ENCODE peak calls at places on chromosomes 11 and 22, in nine cellular contexts. K, V, N, H, Z, D, C, A and E are unnamed samples.

GRCh38 chr11:95984035-95984434 is 60.1 kb upstream of the MTMR2 start:
- DNase-seq in A (no peak), Z (no peak), N (no peak), D (no peak), H (no peak), C (no peak), K (no peak), V (no peak), E (no peak)

GRCh38 chr11:34656062-34656720 is 35.3 kb downstream of the EHF start:
- DNase-seq in K (no peak), V (no peak), A (no peak), Z (peak), C (no peak), H (no peak), N (peak), D (no peak), E (no peak)

GRCh38 chr22:17842386-17842785 is 68.1 kb upstream of the BID start:
- DNase-seq in C (no peak), N (no peak), K (peak), A (no peak), Z (no peak), D (no peak), V (peak), H (no peak), E (no peak)

GRCh38 chr11:12893787-12894672 is 115.1 kb upstream of the RASSF10 start:
- DNase-seq in Z (peak), D (no peak), V (peak), A (peak), C (peak), K (peak), H (peak), N (no peak), E (peak)

GRCh38 chr11:35875063-35875462 is 68.8 kb upstream of the LDLRAD3 start:
- DNase-seq in H (no peak), A (no peak), D (no peak), C (no peak), Z (no peak), N (peak), K (no peak), V (no peak), E (no peak)

GRCh38 chr22:50267591-50268390 is 2.4 kb downstream of the MAPK11 start:
- DNase-seq in A (peak), V (peak), C (peak), K (peak), N (no peak), D (no peak), Z (peak), H (no peak), E (no peak)

GRCh38 chr11:75492181-75492820 is 33.4 kb downstream of the GDPD5 start:
- DNase-seq in A (peak), D (no peak), V (peak), H (no peak), Z (peak), C (no peak), N (no peak), K (no peak), E (no peak)

GRCh38 chr22:18078329-18079041 is 695 bp downstream of the PEX26 start:
- DNase-seq in D (peak), H (no peak), V (peak), Z (peak), N (no peak), C (peak), K (no peak), A (peak), E (no peak)

GRCh38 chr11:109789911-109790310 is 303.3 kb upstream of the ZC3H12C start:
- DNase-seq in H (no peak), D (no peak), A (no peak), N (no peak), C (no peak), Z (peak), K (no peak), V (no peak), E (no peak)

GRCh38 chr11:121575250-121575962 is 122.6 kb upstream of the SORL1-AS1 start:
- DNase-seq in Z (peak), N (peak), V (peak), K (peak), H (no peak), C (no peak), D (peak), A (no peak), E (peak)

GRCh38 chr11:35056391-35057093 is 82.4 kb upstream of the CD44 start:
- DNase-seq in A (no peak), Z (peak), N (no peak), H (no peak), C (no peak), K (no peak), D (no peak), V (no peak), E (no peak)

GRCh38 chr11:97574976-97575665 is 1185.3 kb downstream of the JRKL start:
- DNase-seq in H (no peak), C (no peak), K (no peak), A (no peak), N (no peak), Z (no peak), V (no peak), D (no peak), E (no peak)

GRCh38 chr22:34645375-34645774 is 420.6 kb upstream of the ISX start:
- DNase-seq in V (no peak), K (no peak), A (peak), Z (no peak), D (no peak), C (no peak), H (no peak), N (no peak), E (no peak)

GRCh38 chr22:20459862-20460261 is 22.2 kb upstream of the SCARF2 start:
- DNase-seq in D (peak), V (no peak), A (no peak), H (no peak), K (peak), Z (no peak), C (no peak), N (no peak), E (no peak)

GRCh38 chr11:128399186-128399585 is 188.2 kb downstream of the ETS1 start:
- DNase-seq in Z (peak), K (no peak), N (no peak), C (peak), V (no peak), A (no peak), D (no peak), H (no peak), E (no peak)

GRCh38 chr22:48253136-48253535 is 1490.7 kb downstream of the TBC1D22A start:
- DNase-seq in K (no peak), A (no peak), H (no peak), C (no peak), D (no peak), Z (no peak), V (no peak), N (no peak), E (no peak)

GRCh38 chr11:11243790-11244469 is 109.1 kb downstream of the CSNK2A3 start:
- DNase-seq in V (peak), K (peak), C (peak), Z (no peak), H (no peak), N (no peak), A (peak), D (peak), E (peak)

GRCh38 chr11:108654994-108655631 is 9.8 kb upstream of the DDX10 start:
- DNase-seq in K (peak), N (no peak), H (no peak), D (no peak), V (peak), Z (peak), A (peak), C (peak), E (no peak)

GRCh38 chr11:97687106-97687505 is 1297.3 kb downstream of the JRKL start:
- DNase-seq in H (no peak), D (no peak), V (no peak), K (no peak), A (no peak), Z (no peak), C (no peak), N (no peak), E (no peak)

GRCh38 chr11:8033312-8033715 is 46.2 kb downstream of the EIF3F start:
- DNase-seq in Z (peak), D (peak), K (peak), N (peak), V (peak), H (no peak), C (peak), A (peak), E (peak)

GRCh38 chr11:62953811-62954210 is 31.0 kb downstream of the SLC22A6 start:
- DNase-seq in D (no peak), K (no peak), Z (peak), C (no peak), V (no peak), A (no peak), N (peak), H (no peak), E (no peak)

GRCh38 chr11:2482199-2482598 is 37.4 kb downstream of the KCNQ1 start:
- DNase-seq in Z (no peak), V (no peak), K (no peak), N (peak), D (no peak), C (no peak), H (no peak), A (no peak), E (no peak)

GRCh38 chr22:35330258-35330861 is 30.7 kb downstream of the TOM1 start:
- DNase-seq in D (peak), Z (peak), H (no peak), V (peak), C (peak), A (no peak), N (no peak), K (peak), E (peak)

GRCh38 chr22:45707605-45708004 is 36.0 kb downstream of the ATXN10 start:
- DNase-seq in D (no peak), C (no peak), N (no peak), V (no peak), A (no peak), Z (no peak), H (no peak), K (no peak), E (no peak)

DNA sequence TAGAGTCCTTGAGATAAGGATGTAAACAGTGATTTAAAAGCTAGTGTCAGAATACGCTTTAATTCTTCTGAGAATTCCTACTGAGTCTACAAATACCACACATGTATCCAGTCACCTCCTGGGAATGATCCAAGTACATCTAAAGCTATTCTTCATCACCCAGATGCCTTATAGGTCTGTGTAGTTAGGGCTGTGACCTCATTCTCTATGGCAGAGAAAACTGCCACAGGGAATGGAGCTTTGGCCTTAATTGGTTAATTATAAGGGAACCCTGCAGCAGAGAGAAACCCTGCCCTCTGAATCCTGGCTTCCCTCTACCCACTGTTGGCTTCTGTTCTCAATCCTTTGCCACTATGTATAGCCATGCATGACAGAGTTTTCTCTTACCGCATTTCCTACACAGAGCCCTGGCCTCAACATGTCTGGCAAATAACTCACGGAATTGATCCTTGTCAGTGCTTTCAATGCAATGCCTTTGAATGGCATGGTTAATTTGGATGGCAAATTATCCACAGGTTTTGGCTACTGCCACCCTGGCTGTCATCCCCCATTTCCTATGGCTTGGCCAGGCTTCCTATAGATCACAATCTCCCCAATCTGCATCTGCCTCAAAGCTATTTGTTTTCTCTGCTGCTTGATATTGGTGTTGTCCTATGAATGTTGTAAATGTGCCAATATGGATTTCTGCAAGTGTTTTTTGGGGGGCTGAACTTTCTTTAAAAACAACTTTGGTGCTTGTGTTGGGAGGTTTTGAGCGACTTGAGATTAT is 2.9 kb downstream of the DIXDC1 start:
- DNase-seq in V (no peak), A (no peak), C (no peak), K (no peak), N (peak), D (no peak), H (no peak), Z (peak), E (no peak)
- H3K27ac ChIP-seq in V (no peak), A (no peak), C (peak), K (peak), N (no peak), D (no peak), H (no peak), Z (peak), E (peak)

GRCh38 chr11:134063991-134064747 is 4.7 kb upstream of the JAM3 start:
- DNase-seq in C (no peak), K (no peak), N (no peak), V (no peak), H (no peak), A (no peak), D (no peak), Z (no peak), E (no peak)
- H3K27ac ChIP-seq in C (no peak), K (no peak), N (no peak), V (no peak), H (no peak), A (no peak), D (no peak), Z (no peak), E (no peak)

GRCh38 chr11:1276061-1276790 is 33.2 kb downstream of the TOLLIP start:
- DNase-seq in K (peak), D (peak), Z (no peak), A (no peak), H (no peak), C (no peak), V (no peak), N (no peak), E (no peak)

GRCh38 chr11:1275021-1275420 is 34.4 kb downstream of the TOLLIP start:
- DNase-seq in A (no peak), H (no peak), Z (no peak), C (no peak), D (peak), K (peak), V (no peak), N (no peak), E (no peak)

GRCh38 chr11:1278766-1279673 is 30.4 kb downstream of the TOLLIP start:
- DNase-seq in C (no peak), H (no peak), K (peak), A (no peak), D (peak), N (no peak), Z (no peak), V (no peak), E (no peak)

GRCh38 chr11:1277936-1278512 is 31.4 kb downstream of the TOLLIP start:
- DNase-seq in V (no peak), Z (no peak), H (no peak), K (peak), D (peak), C (no peak), A (no peak), N (no peak), E (no peak)

GRCh38 chr11:1276866-1277615 is 32.4 kb downstream of the TOLLIP start:
- DNase-seq in K (peak), D (peak), A (no peak), C (no peak), N (no peak), V (no peak), H (no peak), Z (no peak), E (no peak)
- H3K27ac ChIP-seq in K (no peak), D (no peak), A (no peak), C (no peak), N (no peak), V (no peak), H (no peak), Z (no peak), E (no peak)

GRCh38 chr11:47470671-47471070 is 21.7 kb upstream of the RAPSN start:
- DNase-seq in K (no peak), V (no peak), D (no peak), N (no peak), H (no peak), C (no peak), A (no peak), Z (no peak), E (no peak)

GRCh38 chr11:47466701-47467250 is 17.8 kb upstream of the RAPSN start:
- DNase-seq in D (peak), Z (no peak), N (no peak), A (peak), H (no peak), K (peak), C (no peak), V (no peak), E (peak)

GRCh38 chr11:47467372-47467771 is 18.4 kb upstream of the RAPSN start:
- DNase-seq in C (no peak), N (no peak), D (peak), K (no peak), H (no peak), Z (no peak), A (peak), V (peak), E (no peak)

GRCh38 chr11:47468598-47469214 is 19.8 kb upstream of the RAPSN start:
- DNase-seq in C (no peak), K (no peak), H (no peak), V (no peak), D (peak), A (no peak), N (no peak), Z (peak), E (peak)

DNA sequence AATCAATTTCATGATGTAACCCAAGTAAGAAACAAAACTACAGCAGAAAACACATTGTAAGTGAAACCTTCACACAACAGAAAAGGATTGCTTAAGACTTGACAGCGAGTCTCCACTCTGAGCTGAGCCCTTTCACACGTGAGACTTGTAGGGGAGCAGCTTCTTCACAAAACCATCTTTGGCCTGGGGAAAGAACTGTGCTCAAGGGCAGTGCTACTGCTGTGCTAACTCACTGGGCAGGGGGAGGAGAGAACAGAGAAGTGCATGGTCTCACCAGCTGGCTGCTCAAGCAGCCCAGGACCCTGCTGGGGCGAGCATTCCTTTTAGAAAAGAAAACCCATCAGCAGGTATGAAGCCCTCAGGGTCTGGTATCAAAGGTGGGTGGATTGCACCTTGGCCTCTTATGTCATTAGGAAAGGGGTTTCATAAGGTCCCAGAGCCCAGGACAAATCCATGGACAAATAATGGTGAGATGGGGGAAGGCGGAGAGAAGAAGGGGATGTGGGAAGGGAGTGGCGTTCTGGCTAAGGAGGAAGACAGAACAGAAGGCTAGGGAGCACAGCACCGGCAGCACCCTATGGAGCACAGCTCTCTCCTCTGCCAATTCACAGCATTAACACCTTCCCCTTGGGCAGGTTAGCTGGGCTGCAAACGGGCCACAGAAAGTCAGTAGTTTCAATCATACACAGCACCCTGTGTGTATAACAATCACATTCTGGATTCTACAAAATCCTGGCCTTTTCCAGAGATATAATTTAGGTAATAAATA is 20.7 kb upstream of the RAPSN start:
- DNase-seq in D (peak), N (no peak), A (peak), H (no peak), K (no peak), Z (peak), C (no peak), V (no peak), E (no peak)
- H3K27ac ChIP-seq in D (no peak), N (no peak), A (no peak), H (peak), K (no peak), Z (no peak), C (peak), V (no peak), E (peak)

DNA sequence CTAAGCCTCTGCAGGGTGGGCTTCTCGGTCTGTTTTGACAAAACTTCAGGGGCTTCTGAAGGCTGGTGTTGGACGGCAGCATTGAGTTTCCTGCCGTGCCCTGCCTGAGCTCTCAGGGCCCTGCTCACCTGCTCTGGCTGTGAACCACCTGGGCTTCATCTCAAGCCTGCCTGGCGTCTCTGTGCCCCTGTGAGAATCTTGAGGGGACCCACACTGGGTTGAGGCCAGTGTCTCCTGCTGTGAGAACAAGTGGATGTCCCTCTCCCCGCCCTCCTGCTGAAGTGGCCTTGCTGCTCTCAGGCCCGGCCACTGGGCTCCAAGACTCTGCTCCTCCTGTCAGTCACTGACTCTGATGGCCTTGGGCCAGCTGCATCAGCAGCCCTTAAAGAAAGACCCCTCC is 30.3 kb downstream of the PPIL2 start:
- DNase-seq in K (peak), C (no peak), D (no peak), N (no peak), A (no peak), Z (no peak), H (no peak), V (no peak), E (no peak)
- H3K27ac ChIP-seq in K (no peak), C (no peak), D (no peak), N (no peak), A (no peak), Z (no peak), H (no peak), V (no peak), E (no peak)

GRCh38 chr11:46299425-46300067 is 22.1 kb downstream of the CREB3L1 start:
- DNase-seq in N (no peak), Z (peak), C (no peak), A (no peak), K (no peak), V (no peak), H (no peak), D (no peak), E (no peak)
- H3K27ac ChIP-seq in N (peak), Z (peak), C (peak), A (no peak), K (no peak), V (no peak), H (no peak), D (no peak), E (no peak)

DNA sequence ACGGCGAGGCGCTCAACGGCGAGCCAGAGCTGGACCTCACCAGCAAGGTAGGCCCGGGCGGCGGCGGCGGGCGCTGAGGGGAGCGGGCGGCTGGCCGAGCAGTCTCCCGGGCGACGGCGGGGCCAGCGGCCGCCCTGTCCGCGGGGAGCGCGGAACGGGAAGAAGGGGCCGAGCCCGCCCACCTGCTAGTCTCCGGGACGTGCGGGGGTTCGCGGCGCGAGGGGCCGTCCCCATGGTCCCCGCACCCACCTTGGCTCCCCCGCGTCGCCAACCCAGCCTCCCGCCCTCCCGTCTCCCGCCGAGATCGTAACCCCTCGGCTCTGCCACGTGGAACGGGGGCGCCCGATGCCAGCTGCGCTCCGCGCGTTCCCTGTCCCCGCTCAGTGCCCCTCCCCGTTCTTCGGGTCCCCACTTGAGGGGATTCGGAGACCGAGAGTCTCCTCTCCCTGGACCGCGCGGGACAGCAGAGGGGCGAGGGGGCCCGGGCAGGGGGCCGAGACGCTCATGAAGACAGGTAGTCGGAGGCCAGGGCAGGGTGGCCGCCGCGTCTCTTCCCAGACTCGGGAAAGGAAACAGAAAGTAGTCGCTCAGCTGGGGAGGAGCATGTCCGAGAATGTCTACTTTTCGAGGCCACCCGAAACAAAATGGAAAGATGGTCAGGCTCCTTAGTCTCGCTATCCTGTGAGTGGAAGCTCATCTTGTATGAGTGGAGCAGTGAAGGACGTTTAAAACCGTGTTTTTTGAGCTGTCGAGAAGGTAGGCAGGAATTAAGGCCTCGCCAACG is 549 bp downstream of the GTPBP1 start:
- DNase-seq in H (no peak), C (peak), N (no peak), Z (peak), D (peak), K (peak), A (peak), V (peak), E (peak)
- H3K27ac ChIP-seq in H (peak), C (peak), N (peak), Z (peak), D (peak), K (peak), A (peak), V (peak), E (peak)